ENCODE peak calls at places on chromosomes 5 and 9, in seven cellular contexts. T is left lung; X is RWPE1; W is CD4-positive, alpha-beta T cell; M is dorsolateral prefrontal cortex; C is prostate gland; F is GM13977. S is an unnamed sample.

GRCh38 chr9:125663127-125663526 is 43.9 kb downstream of the MAPKAP1 start:
- DNase-seq in T (no peak), X (peak), W (no peak), M (no peak), C (no peak), F (no peak), S (no peak)

GRCh38 chr5:40775085-40775845 is 19.5 kb upstream of the TTC33 start:
- DNase-seq in T (no peak), X (no peak), W (no peak), M (no peak), C (no peak), F (no peak), S (no peak)

GRCh38 chr9:114503009-114503408 is 2.3 kb downstream of the WHRN start:
- DNase-seq in T (peak), X (no peak), W (no peak), M (no peak), C (peak), F (no peak), S (no peak)

GRCh38 chr5:148904440-148904839 is 78.0 kb downstream of the ADRB2 start:
- DNase-seq in T (no peak), X (no peak), W (no peak), M (no peak), C (peak), F (no peak), S (no peak)

GRCh38 chr5:157470616-157471015 is 10.6 kb downstream of the NIPAL4 start:
- DNase-seq in T (no peak), X (no peak), W (no peak), M (no peak), C (no peak), F (no peak), S (no peak)

GRCh38 chr9:6686396-6686795 is 40.9 kb upstream of the GLDC start:
- DNase-seq in T (no peak), X (no peak), W (no peak), M (no peak), C (no peak), F (no peak), S (no peak)

GRCh38 chr5:138985256-138985655 is 110.1 kb upstream of the LRRTM2 start:
- DNase-seq in T (no peak), X (no peak), W (no peak), M (no peak), C (no peak), F (no peak), S (no peak)

GRCh38 chr9:99115947-99116543 is 11.1 kb downstream of the TGFBR1 start:
- DNase-seq in T (no peak), X (peak), W (no peak), M (no peak), C (no peak), F (no peak), S (no peak)

GRCh38 chr9:19720374-19720773 is 68.5 kb downstream of the SLC24A2 start:
- DNase-seq in T (no peak), X (peak), W (no peak), M (no peak), C (no peak), F (no peak), S (peak)

GRCh38 chr5:75202935-75203334 is 33.7 kb downstream of the ANKRD31 start:
- DNase-seq in T (no peak), X (no peak), W (no peak), M (no peak), C (no peak), F (no peak), S (no peak)

GRCh38 chr9:109107402-109108240 is 12.1 kb downstream of the TMEM245 start:
- DNase-seq in T (no peak), X (peak), W (no peak), M (no peak), C (no peak), F (no peak), S (no peak)

GRCh38 chr5:176677209-176677931 is 30.1 kb downstream of the TSPAN17 start:
- DNase-seq in T (no peak), X (no peak), W (no peak), M (no peak), C (no peak), F (no peak), S (no peak)

DNA sequence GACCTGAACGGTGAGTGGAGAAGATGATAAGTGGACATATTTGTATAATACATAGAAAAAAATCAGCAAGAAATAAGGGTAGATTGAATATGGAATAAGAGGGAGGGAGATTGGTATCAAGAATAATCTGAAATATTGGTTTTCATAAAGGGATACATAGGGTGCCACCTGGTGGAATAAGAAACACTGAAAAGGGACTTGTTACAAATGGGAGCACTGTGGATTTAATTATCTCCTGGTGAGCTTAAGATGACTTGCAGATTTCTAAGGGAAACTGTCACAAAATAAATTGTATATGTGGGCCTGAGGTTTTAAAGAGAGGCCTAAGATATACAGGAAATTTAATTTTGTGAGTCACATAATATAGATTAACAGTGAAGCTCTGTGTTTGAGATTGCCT is 1403.5 kb upstream of the CDH18 start:
- DNase-seq in T (no peak), X (no peak), W (no peak), M (no peak), C (no peak), F (no peak), S (no peak)
- TF ChIP-seq CTCF in T (no peak), X (no peak), W (no peak), M (no peak), C (no peak), F (no peak), S (peak)

DNA sequence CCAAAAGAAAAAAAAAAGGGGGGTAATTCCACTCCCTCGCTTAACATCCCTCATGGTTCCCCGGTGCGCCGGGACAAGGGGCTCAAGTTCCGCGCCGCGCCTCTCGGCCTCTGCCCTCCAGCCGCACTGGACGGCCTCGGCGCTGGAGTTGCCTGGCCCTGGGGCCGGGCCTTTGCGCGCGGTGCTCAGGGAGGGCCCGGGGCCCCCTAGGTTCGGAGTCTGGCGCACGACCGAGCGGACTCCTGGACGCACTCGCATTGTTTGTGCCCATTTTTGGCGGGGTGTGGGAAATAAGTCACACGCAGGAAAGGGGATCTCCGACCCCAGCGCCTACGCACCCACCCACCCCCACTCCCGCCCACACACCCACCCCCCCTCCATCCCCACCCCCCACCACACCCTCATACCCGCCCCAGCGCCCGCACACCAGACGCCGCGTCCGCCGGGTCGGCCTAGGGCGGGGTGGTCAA is 381 bp downstream of the MED22 start:
- DNase-seq in T (peak), X (peak), W (no peak), M (no peak), C (no peak), F (peak), S (peak)
- TF ChIP-seq CTCF in T (no peak), X (no peak), W (no peak), M (no peak), C (no peak), F (no peak), S (no peak)

DNA sequence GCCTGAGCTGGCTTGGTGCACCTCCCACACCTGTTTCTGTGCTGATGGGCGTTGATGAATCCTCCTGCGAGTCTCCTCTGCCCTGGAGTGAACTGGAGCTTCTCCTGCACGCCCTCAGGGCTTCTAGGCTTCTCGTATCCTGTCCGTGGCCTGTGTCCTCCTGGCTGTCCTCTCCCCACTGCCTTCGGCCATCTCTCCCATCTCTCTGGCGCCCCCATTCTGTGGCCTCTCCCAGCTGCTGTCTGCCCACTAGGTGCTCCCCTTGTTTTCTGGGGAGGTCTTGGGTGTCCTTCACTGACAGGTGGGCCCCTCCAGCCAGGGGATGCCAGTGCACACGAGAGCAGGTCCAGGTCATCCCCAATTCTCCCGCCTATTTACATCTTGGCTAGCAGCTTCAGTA is 28.8 kb downstream of the AHRR start:
- DNase-seq in T (no peak), X (no peak), W (no peak), M (no peak), C (no peak), F (peak), S (no peak)
- TF ChIP-seq CTCF in T (no peak), X (no peak), W (no peak), M (no peak), C (no peak), F (peak), S (no peak)

DNA sequence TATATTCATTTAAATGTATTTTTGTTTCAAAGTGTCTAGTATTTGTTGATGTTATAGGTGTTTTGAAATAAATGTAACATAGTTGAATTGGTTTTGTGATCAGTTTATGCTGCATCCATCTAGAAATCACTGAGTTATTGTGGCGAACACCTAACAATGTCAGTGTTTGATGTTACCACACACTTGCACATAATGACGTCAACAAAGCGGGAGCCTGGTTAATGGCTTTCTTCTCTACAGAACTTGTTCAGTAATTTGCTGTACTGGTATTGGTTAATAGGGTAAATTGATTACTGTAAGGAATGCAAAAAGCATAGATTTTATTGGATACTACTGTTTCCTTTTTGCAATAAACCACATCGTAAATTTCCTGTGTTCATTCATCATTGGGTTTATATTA is 133.0 kb downstream of the ATG10 start:
- DNase-seq in T (no peak), X (no peak), W (peak), M (no peak), C (no peak), F (no peak), S (no peak)
- TF ChIP-seq CTCF in T (no peak), X (no peak), W (no peak), M (no peak), C (no peak), F (no peak), S (no peak)

DNA sequence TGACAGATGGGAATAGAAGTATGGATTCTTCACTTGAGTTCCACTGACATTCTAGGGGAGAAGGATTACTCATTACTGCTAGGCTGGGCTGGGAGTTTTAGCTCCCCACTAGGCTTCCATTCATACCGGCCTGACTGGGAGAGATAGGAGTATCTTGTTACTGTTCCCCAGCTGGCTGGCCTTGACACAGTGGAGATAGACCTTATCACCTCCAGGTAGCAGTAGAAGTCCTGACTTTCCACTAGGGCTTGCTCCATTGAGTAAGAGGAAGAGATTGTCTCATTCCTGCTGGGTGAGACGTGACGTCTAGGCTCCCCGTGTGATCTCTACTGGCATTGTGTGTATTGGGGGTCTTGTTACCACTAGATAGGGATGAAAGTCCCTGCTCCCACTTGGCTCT is 156.4 kb downstream of the CACNA1B start:
- DNase-seq in T (no peak), X (no peak), W (no peak), M (no peak), C (no peak), F (no peak), S (no peak)
- TF ChIP-seq CTCF in T (no peak), X (no peak), W (no peak), M (no peak), C (no peak), F (no peak), S (no peak)

GRCh38 chr5:112724901-112725300 is 12.8 kb upstream of the APC start:
- DNase-seq in T (no peak), X (no peak), W (no peak), M (no peak), C (no peak), F (no peak), S (no peak)

GRCh38 chr5:112734597-112734996 is 3.1 kb upstream of the APC start:
- DNase-seq in T (no peak), X (no peak), W (no peak), M (no peak), C (no peak), F (no peak), S (no peak)

GRCh38 chr5:112733586-112733985 is 4.1 kb upstream of the APC start:
- DNase-seq in T (no peak), X (no peak), W (no peak), M (no peak), C (no peak), F (no peak), S (no peak)

GRCh38 chr5:112729630-112730029 is 8.1 kb upstream of the APC start:
- DNase-seq in T (no peak), X (no peak), W (no peak), M (no peak), C (no peak), F (no peak), S (no peak)
- TF ChIP-seq CTCF in T (no peak), X (no peak), W (no peak), M (no peak), C (no peak), F (no peak), S (no peak)